ENCODE peak calls at places on chromosomes 4 and X, in eight cellular contexts. One of them, this sample, is unnamed.

GRCh38 chr4:2961411-2962098 is 1.7 kb downstream of the NOP14 start:
- DNase-seq in epithelial cell of prostate: no peak
- DNase-seq in SW 1271: no peak
- DNase-seq in AML-193: peak; percentile 41
- DNase-seq in central memory CD4-positive, alpha-beta T cell: peak; percentile 28
- DNase-seq in posterior vena cava: no peak
- DNase-seq in NB4: peak; percentile 81
- DNase-seq in mesothelial cell of epicardium: no peak
- DNase-seq in this sample: peak; percentile 23

GRCh38 chr4:38101563-38101962 is 141.4 kb downstream of the PTTG2 start:
- DNase-seq in mesothelial cell of epicardium: no peak
- DNase-seq in SW 1271: no peak
- DNase-seq in NB4: no peak
- DNase-seq in AML-193: no peak
- DNase-seq in central memory CD4-positive, alpha-beta T cell: no peak
- DNase-seq in epithelial cell of prostate: peak; percentile 70
- DNase-seq in posterior vena cava: no peak
- DNase-seq in this sample: no peak

GRCh38 chr4:68693325-68694075 is 23.0 kb upstream of the UGT2B15 start:
- DNase-seq in AML-193: no peak
- DNase-seq in epithelial cell of prostate: no peak
- DNase-seq in mesothelial cell of epicardium: no peak
- DNase-seq in posterior vena cava: no peak
- DNase-seq in SW 1271: no peak
- DNase-seq in NB4: peak; percentile 37
- DNase-seq in central memory CD4-positive, alpha-beta T cell: no peak
- DNase-seq in this sample: no peak

GRCh38 chrX:133523526-133523925 is 108.2 kb upstream of the GPC4 start:
- DNase-seq in SW 1271: no peak
- DNase-seq in mesothelial cell of epicardium: no peak
- DNase-seq in AML-193: no peak
- DNase-seq in NB4: no peak
- DNase-seq in posterior vena cava: no peak
- DNase-seq in central memory CD4-positive, alpha-beta T cell: no peak
- DNase-seq in epithelial cell of prostate: no peak
- DNase-seq in this sample: no peak

GRCh38 chr4:83708500-83709175 is 172.7 kb downstream of the GPAT3 start:
- DNase-seq in central memory CD4-positive, alpha-beta T cell: no peak
- DNase-seq in posterior vena cava: no peak
- DNase-seq in AML-193: no peak
- DNase-seq in NB4: no peak
- DNase-seq in epithelial cell of prostate: no peak
- DNase-seq in SW 1271: no peak
- DNase-seq in mesothelial cell of epicardium: no peak
- DNase-seq in this sample: peak; percentile 26

GRCh38 chr4:17812125-17812524 is 1.3 kb downstream of the NCAPG start:
- DNase-seq in central memory CD4-positive, alpha-beta T cell: no peak
- DNase-seq in mesothelial cell of epicardium: no peak
- DNase-seq in posterior vena cava: no peak
- DNase-seq in epithelial cell of prostate: no peak
- DNase-seq in AML-193: no peak
- DNase-seq in SW 1271: no peak
- DNase-seq in NB4: peak; percentile 45
- DNase-seq in this sample: no peak

GRCh38 chr4:147060171-147060931 is 114.7 kb upstream of the TTC29 start:
- DNase-seq in central memory CD4-positive, alpha-beta T cell: no peak
- DNase-seq in NB4: no peak
- DNase-seq in AML-193: no peak
- DNase-seq in posterior vena cava: no peak
- DNase-seq in mesothelial cell of epicardium: no peak
- DNase-seq in epithelial cell of prostate: no peak
- DNase-seq in SW 1271: no peak
- DNase-seq in this sample: peak; percentile 67

GRCh38 chrX:150683536-150684146 is 9.6 kb upstream of the MTMR1 start:
- DNase-seq in posterior vena cava: no peak
- DNase-seq in NB4: peak; percentile 57
- DNase-seq in SW 1271: no peak
- DNase-seq in mesothelial cell of epicardium: no peak
- DNase-seq in central memory CD4-positive, alpha-beta T cell: peak; percentile 54
- DNase-seq in AML-193: peak; percentile 46
- DNase-seq in epithelial cell of prostate: no peak
- DNase-seq in this sample: no peak

GRCh38 chrX:12950851-12951589 is 23.9 kb upstream of the TMSB4X start:
- DNase-seq in AML-193: peak; percentile 42
- DNase-seq in mesothelial cell of epicardium: no peak
- DNase-seq in central memory CD4-positive, alpha-beta T cell: peak; percentile 71
- DNase-seq in epithelial cell of prostate: no peak
- DNase-seq in SW 1271: no peak
- DNase-seq in posterior vena cava: no peak
- DNase-seq in NB4: peak; percentile 91
- DNase-seq in this sample: no peak

GRCh38 chr4:155666701-155667537 is at the start of gene GUCY1A1:
- DNase-seq in NB4: no peak
- DNase-seq in mesothelial cell of epicardium: peak; percentile 38
- DNase-seq in AML-193: no peak
- DNase-seq in SW 1271: no peak
- DNase-seq in central memory CD4-positive, alpha-beta T cell: no peak
- DNase-seq in posterior vena cava: peak; percentile 83
- DNase-seq in epithelial cell of prostate: no peak
- DNase-seq in this sample: peak; percentile 49

GRCh38 chr4:77169496-77169895 is 12.5 kb downstream of the CCNG2 start:
- DNase-seq in SW 1271: no peak
- DNase-seq in central memory CD4-positive, alpha-beta T cell: no peak
- DNase-seq in mesothelial cell of epicardium: no peak
- DNase-seq in NB4: no peak
- DNase-seq in AML-193: no peak
- DNase-seq in posterior vena cava: no peak
- DNase-seq in epithelial cell of prostate: no peak
- DNase-seq in this sample: no peak

GRCh38 chr4:163071308-163071707 is 95.4 kb downstream of the NAF1 start:
- DNase-seq in NB4: no peak
- DNase-seq in posterior vena cava: no peak
- DNase-seq in SW 1271: no peak
- DNase-seq in AML-193: no peak
- DNase-seq in epithelial cell of prostate: no peak
- DNase-seq in central memory CD4-positive, alpha-beta T cell: no peak
- DNase-seq in mesothelial cell of epicardium: no peak
- DNase-seq in this sample: no peak

GRCh38 chrX:96889726-96890125 is 6.0 kb downstream of the RPA4 start:
- DNase-seq in epithelial cell of prostate: no peak
- DNase-seq in central memory CD4-positive, alpha-beta T cell: no peak
- DNase-seq in NB4: no peak
- DNase-seq in AML-193: no peak
- DNase-seq in posterior vena cava: no peak
- DNase-seq in SW 1271: no peak
- DNase-seq in mesothelial cell of epicardium: no peak
- DNase-seq in this sample: no peak

GRCh38 chr4:79650794-79651431 is 242.9 kb upstream of the GK2 start:
- DNase-seq in AML-193: no peak
- DNase-seq in NB4: peak; percentile 9
- DNase-seq in epithelial cell of prostate: peak; percentile 52
- DNase-seq in SW 1271: no peak
- DNase-seq in mesothelial cell of epicardium: no peak
- DNase-seq in posterior vena cava: no peak
- DNase-seq in central memory CD4-positive, alpha-beta T cell: no peak
- DNase-seq in this sample: no peak

GRCh38 chr4:57043304-57044251 is 64.9 kb downstream of the POLR2B start:
- DNase-seq in posterior vena cava: no peak
- DNase-seq in NB4: no peak
- DNase-seq in AML-193: no peak
- DNase-seq in epithelial cell of prostate: no peak
- DNase-seq in mesothelial cell of epicardium: no peak
- DNase-seq in SW 1271: no peak
- DNase-seq in central memory CD4-positive, alpha-beta T cell: no peak
- DNase-seq in this sample: no peak

GRCh38 chr4:148196168-148196567 is 246.0 kb downstream of the NR3C2 start:
- DNase-seq in central memory CD4-positive, alpha-beta T cell: no peak
- DNase-seq in epithelial cell of prostate: no peak
- DNase-seq in posterior vena cava: no peak
- DNase-seq in AML-193: peak; percentile 14
- DNase-seq in NB4: no peak
- DNase-seq in SW 1271: no peak
- DNase-seq in mesothelial cell of epicardium: no peak
- DNase-seq in this sample: no peak

GRCh38 chrX:39764441-39764914 is 333.3 kb downstream of the BCOR start:
- DNase-seq in central memory CD4-positive, alpha-beta T cell: no peak
- DNase-seq in NB4: peak; percentile 51
- DNase-seq in AML-193: no peak
- DNase-seq in posterior vena cava: no peak
- DNase-seq in SW 1271: no peak
- DNase-seq in mesothelial cell of epicardium: no peak
- DNase-seq in epithelial cell of prostate: no peak
- DNase-seq in this sample: no peak

GRCh38 chr4:123856689-123857545 is 460.3 kb downstream of the SPRY1 start:
- DNase-seq in AML-193: no peak
- DNase-seq in NB4: peak; percentile 2
- DNase-seq in central memory CD4-positive, alpha-beta T cell: no peak
- DNase-seq in posterior vena cava: no peak
- DNase-seq in epithelial cell of prostate: no peak
- DNase-seq in SW 1271: no peak
- DNase-seq in mesothelial cell of epicardium: no peak
- DNase-seq in this sample: peak; percentile 23

GRCh38 chr4:123503698-123504389 is 107.2 kb downstream of the SPRY1 start:
- DNase-seq in SW 1271: no peak
- DNase-seq in AML-193: no peak
- DNase-seq in mesothelial cell of epicardium: no peak
- DNase-seq in NB4: no peak
- DNase-seq in posterior vena cava: no peak
- DNase-seq in epithelial cell of prostate: no peak
- DNase-seq in central memory CD4-positive, alpha-beta T cell: no peak
- DNase-seq in this sample: no peak

GRCh38 chr4:77927991-77928925 is 65.6 kb downstream of the MRPL1 start:
- DNase-seq in NB4: no peak
- DNase-seq in central memory CD4-positive, alpha-beta T cell: no peak
- DNase-seq in posterior vena cava: no peak
- DNase-seq in mesothelial cell of epicardium: no peak
- DNase-seq in SW 1271: no peak
- DNase-seq in AML-193: no peak
- DNase-seq in epithelial cell of prostate: peak; percentile 66
- DNase-seq in this sample: no peak

GRCh38 chrX:2566044-2566443 is 65.3 kb upstream of the DHRSX start:
- DNase-seq in central memory CD4-positive, alpha-beta T cell: no peak
- DNase-seq in posterior vena cava: no peak
- DNase-seq in SW 1271: no peak
- DNase-seq in AML-193: no peak
- DNase-seq in mesothelial cell of epicardium: no peak
- DNase-seq in epithelial cell of prostate: no peak
- DNase-seq in NB4: no peak
- DNase-seq in this sample: no peak

This sample was measured in neuronal stem cell.